ENCODE peak calls at places on chromosomes 12 and 14, in ten cellular contexts. S, T, H, U, R, G, M, V, F and D are unnamed samples.

GRCh38 chr14:105945891-105946290 is 419.5 kb downstream of the TMEM121 start:
- DNase-seq in S (no peak), T (peak), H (no peak), U (no peak), R (no peak), G (peak), M (no peak), V (no peak), F (peak), D (no peak)

GRCh38 chr14:55752580-55753365 is 172.8 kb downstream of the KTN1 start:
- DNase-seq in S (peak), T (peak), H (no peak), U (no peak), R (no peak), G (no peak), M (no peak), V (no peak), F (no peak), D (no peak)

GRCh38 chr12:100827901-100828520 is 33.4 kb downstream of the ANO4 start:
- DNase-seq in S (no peak), T (no peak), H (peak), U (no peak), R (no peak), G (no peak), M (no peak), V (peak), F (no peak), D (no peak)

GRCh38 chr14:79476133-79476532 is 735.2 kb downstream of the DIO2 start:
- DNase-seq in S (no peak), T (no peak), H (no peak), U (no peak), R (no peak), G (no peak), M (no peak), V (no peak), F (no peak), D (no peak)

GRCh38 chr14:46063872-46064271 is 587.7 kb downstream of the RPL10L start:
- DNase-seq in S (no peak), T (no peak), H (no peak), U (no peak), R (no peak), G (no peak), M (no peak), V (peak), F (no peak), D (no peak)

GRCh38 chr12:106149096-106149784 is 10.5 kb upstream of the NUAK1 start:
- DNase-seq in S (no peak), T (no peak), H (peak), U (no peak), R (no peak), G (no peak), M (no peak), V (no peak), F (no peak), D (no peak)

GRCh38 chr14:95023886-95024285 is 133.4 kb downstream of the DICER1 start:
- DNase-seq in S (no peak), T (no peak), H (no peak), U (no peak), R (no peak), G (no peak), M (no peak), V (no peak), F (no peak), D (no peak)

GRCh38 chr14:104824353-104824997 is 23.6 kb downstream of the ZBTB42 start:
- DNase-seq in S (no peak), T (no peak), H (no peak), U (no peak), R (no peak), G (no peak), M (no peak), V (no peak), F (no peak), D (no peak)

GRCh38 chr12:78562358-78563205 is 302.0 kb upstream of the SYT1 start:
- DNase-seq in S (no peak), T (no peak), H (peak), U (no peak), R (no peak), G (no peak), M (no peak), V (no peak), F (no peak), D (no peak)

GRCh38 chr12:106080111-106080732 is 58.5 kb downstream of the NUAK1 start:
- DNase-seq in S (no peak), T (no peak), H (no peak), U (no peak), R (no peak), G (peak), M (no peak), V (no peak), F (no peak), D (no peak)

GRCh38 chr12:68349083-68349700 is 17.0 kb upstream of the MDM1 start:
- DNase-seq in S (no peak), T (no peak), H (no peak), U (no peak), R (no peak), G (no peak), M (no peak), V (no peak), F (no peak), D (no peak)

GRCh38 chr14:54147285-54147684 is 190.7 kb upstream of the BMP4 start:
- DNase-seq in S (no peak), T (no peak), H (no peak), U (no peak), R (no peak), G (no peak), M (peak), V (no peak), F (no peak), D (no peak)

GRCh38 chr12:124495194-124495983 is 72.0 kb downstream of the NCOR2 start:
- DNase-seq in S (no peak), T (no peak), H (no peak), U (peak), R (peak), G (no peak), M (no peak), V (no peak), F (no peak), D (no peak)

GRCh38 chr14:33788116-33788515 is 162.8 kb downstream of the EGLN3 start:
- DNase-seq in S (no peak), T (no peak), H (no peak), U (no peak), R (no peak), G (no peak), M (no peak), V (no peak), F (no peak), D (no peak)

GRCh38 chr12:67239061-67239460 is 30.1 kb upstream of the CAND1 start:
- DNase-seq in S (no peak), T (no peak), H (no peak), U (no peak), R (no peak), G (no peak), M (no peak), V (no peak), F (no peak), D (no peak)

GRCh38 chr14:96754845-96755184 is 42.4 kb upstream of the VRK1 start:
- DNase-seq in S (no peak), T (no peak), H (no peak), U (no peak), R (no peak), G (no peak), M (no peak), V (no peak), F (no peak), D (peak)

GRCh38 chr12:95118788-95119179 is 45.4 kb upstream of the NR2C1 start:
- DNase-seq in S (no peak), T (no peak), H (no peak), U (no peak), R (no peak), G (no peak), M (no peak), V (no peak), F (no peak), D (no peak)

GRCh38 chr12:15763336-15763735 is 25.9 kb downstream of the EPS8 start:
- DNase-seq in S (no peak), T (no peak), H (no peak), U (no peak), R (no peak), G (no peak), M (no peak), V (no peak), F (no peak), D (no peak)

GRCh38 chr14:48349689-48350088 is 674.3 kb upstream of the MDGA2 start:
- DNase-seq in S (no peak), T (no peak), H (no peak), U (no peak), R (no peak), G (no peak), M (no peak), V (no peak), F (no peak), D (no peak)

GRCh38 chr12:49626836-49627235 is 3.5 kb downstream of the PRPF40B start:
- DNase-seq in S (no peak), T (no peak), H (no peak), U (no peak), R (no peak), G (no peak), M (no peak), V (no peak), F (no peak), D (no peak)

GRCh38 chr12:105335856-105336255 is 5.4 kb downstream of the C12orf75 start:
- DNase-seq in S (no peak), T (no peak), H (no peak), U (no peak), R (no peak), G (no peak), M (no peak), V (no peak), F (no peak), D (no peak)

GRCh38 chr14:23613242-23614070 is 22.7 kb upstream of the DHRS2 start:
- DNase-seq in S (no peak), T (peak), H (no peak), U (no peak), R (no peak), G (no peak), M (no peak), V (no peak), F (no peak), D (no peak)

GRCh38 chr14:79165460-79166080 is 995.4 kb downstream of the NRXN3 start:
- DNase-seq in S (no peak), T (no peak), H (no peak), U (no peak), R (no peak), G (no peak), M (no peak), V (no peak), F (no peak), D (no peak)

GRCh38 chr14:90644882-90645281 is 171.3 kb downstream of the TTC7B start:
- DNase-seq in S (peak), T (no peak), H (no peak), U (peak), R (no peak), G (no peak), M (peak), V (no peak), F (no peak), D (no peak)

GRCh38 chr14:90654831-90655276 is 161.4 kb downstream of the TTC7B start:
- DNase-seq in S (no peak), T (no peak), H (no peak), U (no peak), R (no peak), G (no peak), M (no peak), V (no peak), F (no peak), D (no peak)

GRCh38 chr14:55605793-55606192 is 25.8 kb downstream of the KTN1 start:
- DNase-seq in S (no peak), T (no peak), H (no peak), U (no peak), R (no peak), G (no peak), M (no peak), V (no peak), F (no peak), D (no peak)

GRCh38 chr14:78135450-78135891 is 34.7 kb upstream of the NRXN3 start:
- DNase-seq in S (no peak), T (no peak), H (no peak), U (no peak), R (no peak), G (no peak), M (no peak), V (no peak), F (no peak), D (no peak)

GRCh38 chr14:104101086-104101621 is 15.7 kb downstream of the ASPG start:
- DNase-seq in S (no peak), T (no peak), H (no peak), U (peak), R (peak), G (peak), M (peak), V (no peak), F (no peak), D (no peak)

GRCh38 chr12:72084061-72084460 is 145.4 kb downstream of the TPH2 start:
- DNase-seq in S (no peak), T (no peak), H (no peak), U (no peak), R (no peak), G (no peak), M (no peak), V (no peak), F (no peak), D (no peak)

GRCh38 chr12:109276160-109276559 is 32.9 kb downstream of the FOXN4 start:
- DNase-seq in S (no peak), T (no peak), H (no peak), U (no peak), R (no peak), G (no peak), M (no peak), V (no peak), F (no peak), D (no peak)

GRCh38 chr12:54135621-54136027 is 53.2 kb downstream of the SMUG1 start:
- DNase-seq in S (no peak), T (no peak), H (no peak), U (no peak), R (no peak), G (no peak), M (no peak), V (peak), F (no peak), D (no peak)

GRCh38 chr14:49939884-49940510 is 47.1 kb downstream of the ARF6 start:
- DNase-seq in S (no peak), T (no peak), H (no peak), U (no peak), R (no peak), G (no peak), M (no peak), V (no peak), F (no peak), D (no peak)

GRCh38 chr12:84911331-84912190 is 1.0 kb downstream of the SLC6A15 start:
- DNase-seq in S (no peak), T (peak), H (no peak), U (peak), R (no peak), G (peak), M (no peak), V (peak), F (peak), D (no peak)

GRCh38 chr12:95117178-95117599 is 43.8 kb upstream of the NR2C1 start:
- DNase-seq in S (peak), T (peak), H (peak), U (no peak), R (no peak), G (no peak), M (no peak), V (peak), F (peak), D (no peak)

GRCh38 chr14:77140937-77141591 is 527 bp downstream of the ZDHHC22 start:
- DNase-seq in S (no peak), T (no peak), H (no peak), U (no peak), R (peak), G (no peak), M (no peak), V (peak), F (no peak), D (no peak)

GRCh38 chr12:122126713-122127597 is 47.1 kb downstream of the IL31 start:
- DNase-seq in S (no peak), T (no peak), H (no peak), U (no peak), R (peak), G (no peak), M (no peak), V (no peak), F (no peak), D (no peak)

GRCh38 chr12:91874086-91874865 is 271.4 kb downstream of the BTG1 start:
- DNase-seq in S (no peak), T (no peak), H (no peak), U (no peak), R (no peak), G (no peak), M (no peak), V (no peak), F (no peak), D (no peak)

GRCh38 chr14:34003691-34004090 is 52.8 kb upstream of the EGLN3 start:
- DNase-seq in S (no peak), T (no peak), H (no peak), U (no peak), R (no peak), G (no peak), M (no peak), V (no peak), F (no peak), D (no peak)

GRCh38 chr12:47844264-47845020 is 24.7 kb upstream of the HDAC7 start:
- DNase-seq in S (no peak), T (no peak), H (no peak), U (peak), R (peak), G (peak), M (no peak), V (no peak), F (no peak), D (no peak)

DNA sequence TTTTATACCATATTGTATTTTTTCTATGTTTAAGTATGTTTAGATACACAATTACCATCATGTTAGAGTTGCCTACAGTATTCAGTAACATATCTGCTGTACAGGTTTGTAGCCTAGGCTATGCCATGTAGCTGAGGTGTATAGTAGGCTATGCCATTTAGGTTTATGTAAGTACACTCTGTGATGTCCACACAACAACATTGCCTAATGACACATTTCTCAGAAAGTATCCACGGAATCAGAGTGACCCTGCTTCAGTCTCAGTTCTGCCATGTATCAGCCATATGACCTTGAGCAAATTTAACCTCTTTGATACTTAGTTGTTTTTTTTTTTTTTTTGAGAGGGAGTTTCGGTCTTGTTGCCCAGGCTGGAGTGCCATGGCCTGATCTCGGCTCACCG is 12.7 kb downstream of the SUSD6 start:
- DNase-seq in S (no peak), T (no peak), H (no peak), U (no peak), R (no peak), G (no peak), M (no peak), V (no peak), F (no peak), D (no peak)
- H3K27ac ChIP-seq in S (no peak), T (no peak), H (no peak), U (no peak), R (no peak), G (no peak), M (no peak), V (no peak), F (no peak), D (no peak)

GRCh38 chr12:1918081-1918874 is at the start of gene CACNA2D4:
- DNase-seq in S (no peak), T (no peak), H (no peak), U (peak), R (peak), G (no peak), M (no peak), V (peak), F (no peak), D (no peak)
- H3K4me3 ChIP-seq in S (no peak), T (peak), H (no peak), U (peak), R (peak), G (peak), M (peak), V (no peak), F (no peak), D (peak)

DNA sequence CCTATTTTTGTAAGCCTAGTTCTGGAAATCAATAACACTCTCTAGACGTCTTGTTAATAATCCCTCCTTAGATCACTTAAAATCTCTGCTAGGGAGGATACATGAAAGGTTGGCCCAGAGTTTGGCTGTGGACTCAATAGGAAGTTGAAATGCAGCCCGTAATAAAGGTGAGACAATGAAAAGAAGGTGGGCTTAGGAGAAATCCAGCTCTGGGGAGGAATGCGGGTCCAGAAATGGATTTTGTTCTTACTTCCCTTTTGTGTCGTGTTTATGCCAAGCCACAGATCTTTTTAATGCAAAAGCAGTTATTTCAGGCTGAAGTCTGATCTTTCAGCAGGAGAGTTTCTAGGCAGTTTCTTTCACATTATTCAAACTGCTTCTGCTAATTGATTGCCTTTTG is 252.7 kb upstream of the KRR1 start:
- DNase-seq in S (no peak), T (no peak), H (no peak), U (no peak), R (no peak), G (no peak), M (no peak), V (no peak), F (no peak), D (no peak)
- TF ChIP-seq CTCF in S (no peak), T (no peak), H (no peak), U (no peak), R (no peak), G (no peak), M (no peak), V (no peak), F (no peak), D (no peak)

DNA sequence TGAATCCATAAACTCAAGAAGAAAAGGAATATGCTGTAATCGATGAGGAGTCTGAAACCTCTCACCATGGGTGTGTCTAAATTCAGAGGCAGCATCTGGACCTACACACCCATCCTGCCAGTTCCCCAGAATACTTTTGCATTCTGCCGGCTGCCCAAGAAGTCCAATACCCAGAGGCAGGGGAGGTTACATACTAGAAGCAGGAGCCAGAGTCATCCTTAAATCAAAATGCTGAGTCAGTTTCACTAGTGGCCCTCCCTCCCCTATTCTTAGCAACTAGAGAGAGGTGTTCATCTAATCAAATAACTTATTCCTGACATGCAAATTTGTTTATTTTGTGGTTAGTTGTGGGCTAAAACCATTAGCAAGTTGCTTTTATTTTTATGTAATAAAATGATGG is 8.0 kb downstream of the BHLHE41 start:
- DNase-seq in S (no peak), T (no peak), H (no peak), U (no peak), R (no peak), G (no peak), M (no peak), V (no peak), F (no peak), D (no peak)
- H3K27ac ChIP-seq in S (no peak), T (no peak), H (no peak), U (peak), R (peak), G (peak), M (peak), V (no peak), F (no peak), D (peak)

DNA sequence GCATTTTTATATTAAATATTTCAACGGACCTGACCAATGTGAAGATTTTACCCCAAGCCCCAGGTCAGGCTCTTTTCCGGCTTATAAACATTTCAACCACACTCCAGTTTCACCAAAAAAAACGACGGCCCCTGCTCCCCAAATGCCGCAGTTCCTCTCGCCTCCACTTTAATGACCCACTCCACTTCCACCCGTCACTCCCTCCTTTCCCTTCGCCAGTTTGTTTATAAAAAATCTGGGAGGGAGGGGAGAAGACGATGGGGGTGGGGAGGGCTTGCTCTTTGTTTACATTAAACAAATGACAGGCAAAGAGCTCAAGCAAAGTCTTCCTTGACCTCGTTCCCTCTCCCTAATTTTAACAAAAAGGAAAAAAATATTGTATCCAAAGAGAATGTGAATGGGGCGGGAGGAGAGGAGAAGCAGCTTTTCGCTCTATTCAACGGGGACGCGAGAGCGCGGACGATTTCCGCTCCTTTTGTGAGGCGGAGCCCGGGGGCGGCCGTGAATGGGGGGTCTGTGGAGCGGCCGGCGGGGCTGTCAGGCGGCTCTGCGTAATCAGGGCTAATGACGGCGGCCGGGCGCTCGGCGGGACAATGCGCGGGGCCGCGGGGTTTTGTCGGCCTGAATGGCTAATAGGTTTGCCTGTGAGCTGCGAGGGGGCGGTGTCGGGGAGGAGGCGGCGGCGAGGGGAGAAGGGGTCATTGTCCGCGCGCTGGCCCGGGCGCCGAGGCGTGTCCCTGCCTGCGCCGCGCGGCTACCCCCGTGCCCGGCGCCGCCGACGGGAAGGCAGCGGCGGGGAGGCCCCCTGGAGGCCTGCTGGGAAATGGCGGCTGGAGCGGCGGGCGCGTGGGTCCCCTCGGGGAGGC is 5.7 kb downstream of the SIX6 start:
- DNase-seq in S (no peak), T (no peak), H (no peak), U (peak), R (no peak), G (no peak), M (no peak), V (peak), F (no peak), D (no peak)
- H3K4me3 ChIP-seq in S (peak), T (peak), H (no peak), U (peak), R (peak), G (peak), M (peak), V (peak), F (no peak), D (peak)